ENCODE peak calls at places on chromosomes 2 and 18, in six cellular contexts. X is GM23248, M is NB4, E is left lung, B is IMR-90, A is hepatocyte. J is an unnamed sample.

GRCh38 chr2:238489431-238489830 is 62.7 kb downstream of the ASB1 start:
- DNase-seq in X (no peak), M (no peak), E (no peak), B (no peak), A (no peak), J (no peak)

GRCh38 chr2:6325616-6326015 is 540.1 kb downstream of the CMPK2 start:
- DNase-seq in X (no peak), M (no peak), E (no peak), B (no peak), A (no peak), J (no peak)

GRCh38 chr2:17334300-17334699 is 183.9 kb downstream of the RAD51AP2 start:
- DNase-seq in X (no peak), M (no peak), E (no peak), B (no peak), A (no peak), J (no peak)

GRCh38 chr18:80179857-80180558 is 67.3 kb downstream of the PARD6G start:
- DNase-seq in X (no peak), M (no peak), E (no peak), B (no peak), A (no peak), J (no peak)

GRCh38 chr2:234708091-234708683 is 211.3 kb upstream of the ARL4C start:
- DNase-seq in X (no peak), M (no peak), E (no peak), B (no peak), A (no peak), J (no peak)

GRCh38 chr18:79395761-79396404 is at the start of gene NFATC1:
- DNase-seq in X (peak), M (no peak), E (peak), B (peak), A (peak), J (peak)

GRCh38 chr2:157221394-157221988 is 36.0 kb upstream of the GALNT5 start:
- DNase-seq in X (no peak), M (no peak), E (no peak), B (no peak), A (no peak), J (no peak)

GRCh38 chr2:74587664-74588277 is 33.3 kb downstream of the DOK1 start:
- DNase-seq in X (peak), M (peak), E (peak), B (peak), A (peak), J (peak)

GRCh38 chr2:137938204-137938603 is 26.1 kb upstream of the HNMT start:
- DNase-seq in X (peak), M (no peak), E (no peak), B (peak), A (no peak), J (no peak)

GRCh38 chr2:223943561-223944008 is 1.6 kb downstream of the WDFY1 start:
- DNase-seq in X (peak), M (no peak), E (no peak), B (peak), A (peak), J (no peak)

GRCh38 chr2:174117951-174118930 is 130.1 kb downstream of the OLA1 start:
- DNase-seq in X (peak), M (no peak), E (no peak), B (peak), A (no peak), J (no peak)

GRCh38 chr18:74204543-74205152 is 56.3 kb downstream of the TIMM21 start:
- DNase-seq in X (peak), M (peak), E (no peak), B (peak), A (no peak), J (peak)

GRCh38 chr2:226426292-226426736 is 373.3 kb downstream of the IRS1 start:
- DNase-seq in X (peak), M (peak), E (no peak), B (peak), A (no peak), J (no peak)

GRCh38 chr2:161976300-161976699 is 97.7 kb downstream of the DPP4 start:
- DNase-seq in X (no peak), M (no peak), E (no peak), B (no peak), A (no peak), J (peak)

GRCh38 chr2:101630224-101630949 is 67.1 kb upstream of the MAP4K4 start:
- DNase-seq in X (no peak), M (no peak), E (peak), B (no peak), A (no peak), J (no peak)

GRCh38 chr2:5535301-5535700 is 156.9 kb upstream of the SOX11 start:
- DNase-seq in X (no peak), M (no peak), E (no peak), B (no peak), A (no peak), J (no peak)

GRCh38 chr2:44801676-44802408 is 139.7 kb upstream of the SIX3 start:
- DNase-seq in X (peak), M (no peak), E (no peak), B (no peak), A (no peak), J (no peak)

GRCh38 chr2:23871206-23871605 is 55.7 kb downstream of the ATAD2B start:
- DNase-seq in X (no peak), M (no peak), E (no peak), B (no peak), A (no peak), J (no peak)

GRCh38 chr2:83844490-83844889 is 614.6 kb downstream of the SUCLG1 start:
- DNase-seq in X (no peak), M (no peak), E (no peak), B (no peak), A (no peak), J (no peak)

GRCh38 chr2:241051578-241052487 is 50.3 kb downstream of the MTERF4 start:
- DNase-seq in X (no peak), M (no peak), E (no peak), B (no peak), A (no peak), J (no peak)

GRCh38 chr2:115460008-115460407 is 1017.6 kb downstream of the DPP10 start:
- DNase-seq in X (no peak), M (no peak), E (no peak), B (no peak), A (no peak), J (no peak)

GRCh38 chr18:33831424-33831823 is 253.4 kb downstream of the ASXL3 start:
- DNase-seq in X (no peak), M (no peak), E (no peak), B (no peak), A (no peak), J (no peak)

GRCh38 chr2:42045956-42046748 is 1.7 kb upstream of the PKDCC start:
- DNase-seq in X (no peak), M (no peak), E (no peak), B (no peak), A (no peak), J (peak)

GRCh38 chr2:12636837-12637581 is 79.7 kb upstream of the TRIB2 start:
- DNase-seq in X (peak), M (no peak), E (no peak), B (peak), A (no peak), J (peak)

GRCh38 chr2:100964706-100965269 is 37.3 kb upstream of the RPL31 start:
- DNase-seq in X (peak), M (no peak), E (no peak), B (no peak), A (no peak), J (no peak)

DNA sequence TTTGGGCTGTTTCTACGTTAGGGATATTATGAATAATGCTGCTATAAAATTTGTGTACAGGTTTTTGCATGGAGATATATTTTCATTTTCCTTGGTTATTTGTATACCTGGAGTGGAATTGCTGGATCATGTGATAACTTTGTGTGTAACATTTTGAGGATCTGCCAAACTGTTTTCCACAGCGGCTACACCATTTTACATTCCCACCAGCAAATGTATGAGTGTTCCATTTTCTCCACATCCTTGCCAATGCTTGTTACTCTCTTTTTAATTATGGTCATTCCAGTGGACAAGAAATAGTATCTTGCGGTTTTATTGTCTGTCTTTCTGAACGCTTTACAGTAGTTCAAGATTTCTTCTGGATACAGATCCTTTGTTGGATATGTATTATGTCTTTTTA is 13.6 kb downstream of the GORASP2 start:
- DNase-seq in X (peak), M (no peak), E (no peak), B (no peak), A (no peak), J (no peak)
- H3K4me3 ChIP-seq in X (no peak), M (no peak), E (no peak), B (no peak), A (no peak), J (no peak)

DNA sequence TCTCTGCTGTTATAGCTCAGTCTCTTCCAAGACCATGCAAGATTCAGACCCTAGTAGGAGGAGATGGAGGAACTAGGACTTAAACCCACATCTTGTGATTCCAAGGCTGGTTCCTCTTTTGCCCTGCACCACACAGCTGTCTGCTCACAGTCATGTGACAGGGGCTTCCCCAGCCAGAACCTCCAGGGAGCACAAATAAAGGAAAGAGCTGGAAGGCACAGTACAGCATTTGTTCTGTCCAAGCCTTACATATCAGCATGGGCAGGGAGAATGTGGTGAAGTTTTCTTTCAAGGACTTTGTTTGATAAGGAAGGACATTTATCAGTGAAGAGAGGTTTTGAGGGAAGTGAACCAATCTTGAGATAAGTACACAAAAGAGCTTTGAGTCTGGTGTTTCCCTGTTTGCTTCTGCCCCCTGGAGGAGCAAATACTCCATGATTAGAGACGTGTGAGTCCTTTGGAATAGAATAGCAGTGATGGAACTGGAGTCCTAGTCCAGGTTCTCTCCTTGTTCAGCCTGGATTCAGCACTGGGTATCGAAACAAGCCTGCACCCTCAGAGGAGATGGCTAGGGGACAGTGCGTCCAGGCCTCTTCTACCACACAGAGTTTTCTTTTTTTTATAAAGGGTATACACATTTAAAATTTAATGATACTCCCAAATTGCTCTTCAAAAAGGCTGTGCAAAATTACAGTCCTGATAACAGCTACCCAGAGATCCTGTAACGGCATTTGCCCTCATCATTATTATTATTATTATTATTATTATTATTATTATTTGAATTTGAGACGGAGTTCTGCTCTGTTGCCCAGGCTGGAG is 24.6 kb upstream of the CASP10 start:
- DNase-seq in X (peak), M (peak), E (peak), B (peak), A (peak), J (peak)
- H3K4me3 ChIP-seq in X (no peak), M (no peak), E (no peak), B (no peak), A (no peak), J (no peak)

DNA sequence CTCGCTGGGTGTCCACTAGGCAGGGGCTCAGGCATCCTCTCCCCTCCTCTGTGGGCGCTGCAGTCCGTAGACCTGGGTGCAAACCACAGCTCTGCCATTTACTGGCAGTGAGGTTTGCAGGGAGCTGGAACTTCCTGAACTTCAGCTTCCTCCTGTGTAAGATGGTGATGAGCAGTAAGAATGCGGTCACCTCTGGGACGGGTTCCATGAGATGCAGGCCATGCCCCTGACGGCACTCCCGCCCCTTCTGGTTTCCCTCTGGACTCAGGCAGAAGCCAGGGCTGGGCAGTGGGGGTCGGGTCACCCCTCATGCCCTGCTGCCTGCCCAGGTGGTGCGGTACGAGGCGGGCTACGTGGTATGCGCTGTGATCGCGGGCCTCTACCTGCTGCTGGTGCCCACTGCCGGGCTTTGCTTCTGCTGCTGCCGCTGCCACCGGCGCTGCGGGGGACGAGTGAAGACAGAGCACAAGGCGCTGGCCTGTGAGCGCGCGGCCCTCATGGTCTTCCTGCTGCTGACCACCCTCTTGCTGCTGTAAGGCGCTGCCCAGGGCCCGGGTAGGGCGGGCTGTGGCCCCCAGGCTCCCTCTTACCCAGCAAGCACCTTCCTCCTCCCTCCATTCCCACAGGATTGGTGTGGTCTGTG is 1.5 kb downstream of the PROM2 start:
- DNase-seq in X (peak), M (no peak), E (peak), B (no peak), A (no peak), J (no peak)
- H3K4me3 ChIP-seq in X (no peak), M (no peak), E (no peak), B (no peak), A (no peak), J (no peak)

GRCh38 chr2:168201722-168202121 is 45.7 kb downstream of the STK39 start:
- DNase-seq in X (no peak), M (no peak), E (no peak), B (no peak), A (no peak), J (no peak)

GRCh38 chr2:168208652-168209051 is 38.7 kb downstream of the STK39 start:
- DNase-seq in X (no peak), M (no peak), E (no peak), B (no peak), A (no peak), J (no peak)

GRCh38 chr2:168207861-168208260 is 39.5 kb downstream of the STK39 start:
- DNase-seq in X (no peak), M (no peak), E (no peak), B (peak), A (no peak), J (no peak)

GRCh38 chr2:168201211-168201610 is 46.2 kb downstream of the STK39 start:
- DNase-seq in X (no peak), M (no peak), E (no peak), B (no peak), A (no peak), J (no peak)

GRCh38 chr2:168203762-168204693 is 43.4 kb downstream of the STK39 start:
- DNase-seq in X (no peak), M (no peak), E (no peak), B (no peak), A (no peak), J (peak)
- H3K4me3 ChIP-seq in X (no peak), M (no peak), E (no peak), B (no peak), A (no peak), J (no peak)

GRCh38 chr2:58553522-58553921 is 312.4 kb upstream of the FANCL start:
- DNase-seq in X (no peak), M (no peak), E (no peak), B (no peak), A (no peak), J (no peak)

GRCh38 chr2:58558866-58559265 is 317.7 kb upstream of the FANCL start:
- DNase-seq in X (no peak), M (no peak), E (no peak), B (no peak), A (no peak), J (no peak)

GRCh38 chr2:58557166-58557565 is 316.0 kb upstream of the FANCL start:
- DNase-seq in X (no peak), M (no peak), E (no peak), B (no peak), A (no peak), J (no peak)

GRCh38 chr2:58553937-58554336 is 312.8 kb upstream of the FANCL start:
- DNase-seq in X (peak), M (peak), E (no peak), B (no peak), A (no peak), J (peak)
- H3K4me3 ChIP-seq in X (no peak), M (no peak), E (no peak), B (no peak), A (no peak), J (no peak)

DNA sequence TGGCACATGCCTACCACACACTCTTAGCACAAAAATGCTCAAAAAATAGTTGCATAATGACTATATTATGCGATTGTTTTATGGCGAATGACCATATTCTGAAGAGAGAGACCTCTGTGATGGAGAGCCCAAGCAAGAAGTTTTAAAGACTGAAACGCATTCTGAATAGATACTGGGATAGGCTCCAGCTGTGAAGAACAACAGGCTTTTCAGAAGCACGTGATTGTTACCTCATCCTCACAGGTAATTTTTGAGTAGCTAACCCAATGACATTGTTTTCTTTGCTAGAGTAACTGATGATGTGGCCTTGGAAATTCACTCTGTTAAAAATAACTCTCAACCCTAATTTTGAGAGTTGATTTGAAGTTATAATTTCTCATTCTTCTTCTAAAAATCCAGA is 2.0 kb upstream of the DDX18 start:
- DNase-seq in X (no peak), M (no peak), E (no peak), B (no peak), A (no peak), J (no peak)
- H3K4me3 ChIP-seq in X (no peak), M (no peak), E (no peak), B (no peak), A (no peak), J (no peak)

GRCh38 chr2:96320326-96321229 is 4.5 kb upstream of the ITPRIPL1 start:
- DNase-seq in X (no peak), M (peak), E (no peak), B (no peak), A (no peak), J (no peak)
- H3K4me3 ChIP-seq in X (peak), M (peak), E (peak), B (peak), A (peak), J (peak)

GRCh38 chr2:57796527-57796926 is 250.1 kb upstream of the VRK2 start:
- DNase-seq in X (peak), M (no peak), E (no peak), B (no peak), A (no peak), J (no peak)

GRCh38 chr2:57793310-57793709 is 253.3 kb upstream of the VRK2 start:
- DNase-seq in X (no peak), M (no peak), E (no peak), B (no peak), A (no peak), J (no peak)

GRCh38 chr2:57802243-57802642 is 244.4 kb upstream of the VRK2 start:
- DNase-seq in X (no peak), M (no peak), E (no peak), B (no peak), A (no peak), J (no peak)

DNA sequence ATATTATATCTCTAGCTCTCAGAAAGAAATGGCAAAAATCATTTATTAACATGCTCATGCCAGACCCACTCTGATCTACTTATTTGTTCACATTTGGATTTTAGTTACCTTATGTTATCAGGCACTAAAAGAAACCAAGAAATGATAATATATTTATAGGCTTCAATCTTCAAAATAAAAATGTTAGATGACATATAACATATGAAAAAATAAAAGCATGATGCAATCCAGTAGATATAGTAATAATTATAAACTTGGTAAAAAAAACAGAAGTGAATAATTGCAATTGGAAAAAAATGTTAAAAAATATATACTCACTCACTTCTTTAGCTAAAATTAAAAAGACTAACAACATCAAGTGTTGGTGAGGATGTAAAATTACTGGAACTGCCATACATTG is 248.3 kb upstream of the VRK2 start:
- DNase-seq in X (no peak), M (no peak), E (no peak), B (no peak), A (no peak), J (no peak)
- H3K4me3 ChIP-seq in X (no peak), M (no peak), E (no peak), B (no peak), A (no peak), J (no peak)